ENCODE peak calls at places on chromosomes 12 and 14, in seven cellular contexts. H, M, F, P, G, Z and J are unnamed samples.

GRCh38 chr14:97931273-97931672 is 1134.1 kb downstream of the VRK1 start:
- DNase-seq in Z (no peak), P (no peak), H (no peak), M (no peak), G (no peak), F (no peak), J (no peak)

GRCh38 chr12:9064815-9065606 is 50.7 kb downstream of the A2M start:
- DNase-seq in P (no peak), M (peak), H (no peak), G (peak), Z (no peak), F (no peak), J (no peak)

GRCh38 chr14:104371031-104371430 is 208.5 kb upstream of the C14orf180 start:
- DNase-seq in F (no peak), Z (no peak), M (no peak), G (no peak), P (no peak), H (no peak), J (no peak)

GRCh38 chr14:41606249-41607118 is at the start of gene LRFN5:
- DNase-seq in F (no peak), P (peak), H (no peak), G (peak), M (peak), Z (no peak), J (no peak)

GRCh38 chr14:61089126-61089750 is 108.2 kb downstream of the SLC38A6 start:
- DNase-seq in P (no peak), F (no peak), G (no peak), M (no peak), H (no peak), Z (no peak), J (no peak)

GRCh38 chr12:96140110-96140509 is 54.1 kb upstream of the ELK3 start:
- DNase-seq in H (no peak), G (peak), P (no peak), M (no peak), Z (no peak), F (no peak), J (no peak)

GRCh38 chr12:1474059-1474537 is 120.3 kb downstream of the FBXL14 start:
- DNase-seq in H (no peak), M (no peak), F (no peak), G (peak), Z (no peak), P (no peak), J (no peak)

GRCh38 chr12:68180792-68181744 is 21.5 kb upstream of the IFNG start:
- DNase-seq in G (no peak), F (peak), Z (no peak), M (no peak), H (no peak), P (no peak), J (no peak)

GRCh38 chr12:54300732-54301427 is at the start of gene NFE2:
- DNase-seq in Z (peak), M (peak), H (no peak), P (no peak), G (peak), F (peak), J (no peak)

GRCh38 chr12:29782821-29783772 is 645 bp downstream of the TMTC1 start:
- DNase-seq in M (peak), P (peak), G (peak), F (no peak), Z (no peak), H (no peak), J (no peak)

GRCh38 chr12:21819678-21820077 is 45.2 kb upstream of the KCNJ8 start:
- DNase-seq in H (no peak), M (no peak), G (no peak), P (no peak), Z (no peak), F (no peak), J (no peak)

GRCh38 chr12:82789674-82790073 is 103.0 kb downstream of the TMTC2 start:
- DNase-seq in P (no peak), Z (no peak), M (no peak), F (no peak), G (no peak), H (no peak), J (no peak)

GRCh38 chr12:129762436-129762835 is 141.4 kb downstream of the TMEM132D start:
- DNase-seq in H (no peak), F (no peak), P (no peak), Z (no peak), G (no peak), M (no peak), J (no peak)

GRCh38 chr12:89707623-89707991 is 1.0 kb downstream of the ATP2B1 start:
- DNase-seq in G (no peak), Z (peak), P (no peak), F (peak), M (peak), H (no peak), J (no peak)

GRCh38 chr12:113436993-113437728 is 15.0 kb downstream of the SDSL start:
- DNase-seq in G (no peak), P (no peak), H (no peak), F (no peak), M (no peak), Z (no peak), J (no peak)

GRCh38 chr12:19044430-19044829 is 85.1 kb upstream of the PLEKHA5 start:
- DNase-seq in M (no peak), Z (no peak), P (no peak), F (no peak), H (no peak), G (no peak), J (no peak)

GRCh38 chr12:104549820-104550480 is 93.2 kb downstream of the CHST11 start:
- DNase-seq in Z (no peak), F (no peak), G (no peak), H (no peak), M (no peak), P (no peak), J (no peak)